ENCODE peak calls at places on chromosomes 1 and 21, in four cellular contexts. G, X, I and N are unnamed samples.

GRCh38 chr1:192958871-192959270 is 100.3 kb downstream of the UCHL5 start:
- DNase-seq in G (no peak), X (no peak), I (no peak), N (peak)

GRCh38 chr21:42199488-42200463 is 19.2 kb upstream of the ABCG1 start:
- DNase-seq in G (no peak), X (no peak), I (peak), N (peak)

GRCh38 chr1:55385402-55386018 is 170.3 kb upstream of the USP24 start:
- DNase-seq in G (no peak), X (no peak), I (no peak), N (no peak)

GRCh38 chr1:225757927-225758460 is 19.6 kb upstream of the SRP9 start:
- DNase-seq in G (no peak), X (no peak), I (no peak), N (no peak)

GRCh38 chr1:173175514-173176146 is 31.5 kb downstream of the TNFSF4 start:
- DNase-seq in G (no peak), X (no peak), I (no peak), N (peak)

GRCh38 chr1:31593770-31594632 is 17.7 kb downstream of the TINAGL1 start:
- DNase-seq in G (peak), X (peak), I (peak), N (peak)

GRCh38 chr1:1290238-1290731 is 10.0 kb downstream of the SCNN1D start:
- DNase-seq in G (no peak), X (peak), I (no peak), N (peak)

GRCh38 chr1:20080441-20081330 is 10.7 kb downstream of the PLA2G5 start:
- DNase-seq in G (no peak), X (no peak), I (no peak), N (no peak)

GRCh38 chr1:15201849-15202551 is 45.0 kb upstream of the FHAD1 start:
- DNase-seq in G (no peak), X (peak), I (no peak), N (no peak)

GRCh38 chr1:6859415-6860343 is 74.4 kb downstream of the CAMTA1 start:
- DNase-seq in G (no peak), X (no peak), I (peak), N (peak)

GRCh38 chr1:82838066-82838465 is 1037.3 kb downstream of the ADGRL2 start:
- DNase-seq in G (no peak), X (no peak), I (no peak), N (peak)

GRCh38 chr1:206466840-206467649 is 3.2 kb upstream of the IKBKE start:
- DNase-seq in G (no peak), X (no peak), I (no peak), N (no peak)

GRCh38 chr1:236502972-236503639 is 20.7 kb upstream of the LGALS8 start:
- DNase-seq in G (peak), X (peak), I (peak), N (peak)

GRCh38 chr21:46599251-46599572 is 5.7 kb downstream of the S100B start:
- DNase-seq in G (no peak), X (no peak), I (peak), N (peak)

GRCh38 chr1:171345536-171345935 is 31.6 kb downstream of the FMO4 start:
- DNase-seq in G (no peak), X (no peak), I (no peak), N (peak)

GRCh38 chr1:14516974-14517812 is 81.3 kb upstream of the KAZN start:
- DNase-seq in G (no peak), X (no peak), I (peak), N (peak)

GRCh38 chr1:2611034-2611501 is 21.7 kb downstream of the MMEL1 start:
- DNase-seq in G (peak), X (peak), I (no peak), N (peak)

GRCh38 chr1:53413175-53414001 is 45.8 kb upstream of the DMRTB1 start:
- DNase-seq in G (no peak), X (no peak), I (peak), N (peak)

GRCh38 chr1:5949761-5950100 is 42.5 kb downstream of the NPHP4 start:
- DNase-seq in G (no peak), X (no peak), I (no peak), N (no peak)

GRCh38 chr1:163082971-163083370 is 13.8 kb downstream of the RGS4 start:
- DNase-seq in G (no peak), X (no peak), I (no peak), N (peak)

GRCh38 chr1:110440877-110441276 is 10.1 kb upstream of the PROK1 start:
- DNase-seq in G (peak), X (no peak), I (no peak), N (peak)

GRCh38 chr1:117658676-117659075 is 52.8 kb downstream of the TENT5C start:
- DNase-seq in G (no peak), X (no peak), I (no peak), N (no peak)

GRCh38 chr1:198155253-198155652 is 1.5 kb upstream of the NEK7 start:
- DNase-seq in G (no peak), X (no peak), I (no peak), N (peak)

GRCh38 chr1:179053486-179053885 is 27.8 kb downstream of the FAM20B start:
- DNase-seq in G (no peak), X (no peak), I (no peak), N (no peak)

GRCh38 chr1:229003233-229004031 is 267.5 kb upstream of the RAB4A start:
- DNase-seq in G (no peak), X (no peak), I (no peak), N (no peak)

GRCh38 chr1:25619101-25619890 is 2.7 kb downstream of the MAN1C1 start:
- DNase-seq in G (no peak), X (peak), I (no peak), N (peak)

GRCh38 chr1:147843486-147843885 is 59.1 kb upstream of the GJA8 start:
- DNase-seq in G (no peak), X (no peak), I (no peak), N (no peak)

GRCh38 chr1:21818661-21819060 is 6.6 kb downstream of the LDLRAD2 start:
- DNase-seq in G (no peak), X (peak), I (no peak), N (peak)

GRCh38 chr1:175013445-175013844 is 9.8 kb downstream of the MRPS14 start:
- DNase-seq in G (no peak), X (no peak), I (no peak), N (no peak)

GRCh38 chr1:208107817-208108608 is 136.2 kb downstream of the PLXNA2 start:
- DNase-seq in G (peak), X (no peak), I (no peak), N (peak)

GRCh38 chr1:47424336-47424982 is 8.4 kb downstream of the FOXE3 start:
- DNase-seq in G (no peak), X (peak), I (no peak), N (peak)

GRCh38 chr1:64790965-64791487 is 46.2 kb downstream of the RAVER2 start:
- DNase-seq in G (no peak), X (no peak), I (no peak), N (peak)

GRCh38 chr1:209805875-209806760 is at the start of gene IRF6:
- DNase-seq in G (peak), X (peak), I (no peak), N (peak)

GRCh38 chr1:205285391-205286101 is 36.0 kb downstream of the NUAK2 start:
- DNase-seq in G (no peak), X (no peak), I (no peak), N (no peak)

GRCh38 chr1:170730443-170730842 is 66.5 kb downstream of the PRRX1 start:
- DNase-seq in G (no peak), X (no peak), I (no peak), N (no peak)

GRCh38 chr1:208149776-208150514 is 94.2 kb downstream of the PLXNA2 start:
- DNase-seq in G (no peak), X (peak), I (no peak), N (no peak)

GRCh38 chr1:234985007-234985370 is 143.6 kb downstream of the TOMM20 start:
- DNase-seq in G (no peak), X (no peak), I (no peak), N (no peak)

DNA sequence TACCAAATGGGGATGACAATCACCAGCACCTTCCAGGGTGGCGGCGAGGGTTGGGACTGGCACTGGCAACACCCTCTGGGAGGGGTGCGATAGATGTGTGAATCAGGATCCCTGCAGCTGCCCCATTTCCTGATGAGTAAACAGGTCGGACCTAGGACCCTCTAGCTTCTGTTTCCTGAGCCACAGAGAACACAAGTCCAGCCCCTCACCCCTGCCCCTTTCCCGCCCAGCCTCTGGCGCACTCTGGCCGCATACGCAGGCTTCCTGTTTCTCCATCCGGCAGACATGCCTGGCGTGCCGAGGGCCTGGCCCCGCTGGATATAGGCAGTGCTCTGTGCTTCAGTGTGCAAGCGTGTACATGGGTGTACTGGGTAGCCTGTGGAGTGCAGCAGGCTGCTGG is 4.6 kb downstream of the PEAR1 start:
- DNase-seq in G (no peak), X (no peak), I (peak), N (peak)
- H3K4me3 ChIP-seq in G (peak), X (no peak), I (peak), N (peak)

DNA sequence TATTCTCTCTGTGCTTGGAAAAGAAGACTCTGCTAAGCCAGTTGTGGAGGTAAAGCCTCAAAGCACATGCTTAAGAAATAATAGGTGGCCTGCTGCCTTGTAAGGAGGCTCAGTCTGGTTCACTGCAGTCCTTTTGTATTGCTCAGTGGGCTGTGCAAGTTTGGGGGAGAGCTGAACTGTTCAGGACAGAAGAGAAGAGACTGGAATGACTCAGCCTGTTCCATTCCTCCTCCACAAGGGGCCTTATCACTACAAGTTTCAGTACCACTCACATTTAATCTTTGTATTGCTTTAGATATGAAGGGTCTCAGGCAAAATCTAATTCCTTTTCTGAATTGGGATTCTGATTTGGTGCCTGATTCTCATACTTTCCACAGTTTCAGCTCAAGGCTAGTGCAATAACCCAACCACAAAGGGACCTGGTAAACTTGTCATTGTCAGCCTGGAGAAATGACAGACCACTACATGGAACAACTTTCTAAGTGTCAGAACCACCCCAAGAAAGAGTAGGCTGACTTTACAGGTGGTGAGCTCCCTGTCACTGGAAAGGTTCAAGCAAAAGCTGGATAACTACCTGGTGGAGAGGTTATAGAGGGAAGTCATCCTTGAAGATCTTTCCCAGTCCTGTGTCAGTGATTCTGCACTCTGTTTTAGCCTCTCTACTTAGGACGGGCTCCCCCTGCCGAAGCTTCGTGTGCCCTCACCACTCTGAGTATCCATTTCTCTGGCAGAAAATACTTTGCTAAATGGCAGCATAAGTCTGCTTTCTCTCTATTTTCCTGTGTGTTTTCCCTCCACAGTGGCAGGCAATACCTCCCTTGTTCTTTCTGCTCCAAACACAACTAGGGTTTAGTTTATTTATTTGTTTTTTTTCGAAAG is 162.9 kb upstream of the GJB5 start:
- DNase-seq in G (no peak), X (no peak), I (no peak), N (no peak)
- TF ChIP-seq CTCF in G (no peak), X (no peak), I (peak), N (no peak)

DNA sequence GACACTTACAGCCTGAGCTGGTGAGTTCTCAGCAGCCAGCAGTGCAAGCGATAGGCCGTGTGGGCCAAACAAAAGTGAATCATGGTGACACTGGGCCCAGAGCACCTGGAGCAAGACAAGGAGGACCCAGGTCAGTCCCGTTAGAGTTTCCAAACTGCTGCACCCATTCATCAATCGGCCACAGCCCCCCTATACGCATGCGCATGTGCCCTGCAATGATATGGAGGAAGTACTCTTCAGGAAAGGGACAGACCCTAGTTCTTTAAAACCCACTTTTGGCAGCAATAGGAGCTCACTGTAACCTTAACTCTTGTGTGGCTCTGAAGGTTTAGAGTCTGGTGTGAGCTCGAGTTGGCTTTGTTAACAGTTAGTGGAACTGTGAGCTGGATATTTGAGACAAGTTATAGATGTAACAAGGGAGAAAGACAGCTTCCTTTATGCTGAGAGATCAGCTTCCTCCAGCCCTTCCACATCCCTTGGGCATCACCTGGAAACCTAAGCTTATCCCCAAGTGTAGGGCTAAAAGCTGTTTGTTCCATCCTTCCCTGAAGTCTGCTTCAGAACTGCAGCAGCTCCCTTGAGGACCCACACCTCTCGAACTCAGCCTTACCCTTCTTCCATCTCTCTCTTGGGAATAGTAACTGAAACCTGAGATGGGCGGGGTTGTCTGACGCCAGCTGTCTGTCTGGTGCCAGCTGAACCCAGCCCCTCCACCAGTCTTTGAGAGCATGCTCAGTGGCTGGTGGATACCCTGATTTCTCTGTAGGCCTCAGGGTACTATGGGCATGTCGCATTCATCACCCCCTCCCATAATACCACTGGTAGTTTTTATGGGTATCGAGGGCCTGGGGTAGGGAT is 17.7 kb downstream of the NMNAT1 start:
- DNase-seq in G (no peak), X (no peak), I (no peak), N (peak)
- H3K4me3 ChIP-seq in G (no peak), X (no peak), I (no peak), N (no peak)

GRCh38 chr1:156359973-156360372 is 9.0 kb upstream of the RHBG start:
- DNase-seq in G (no peak), X (no peak), I (no peak), N (peak)
- TF ChIP-seq CTCF in G (no peak), X (no peak), I (peak), N (peak)

GRCh38 chr1:156692958-156693857 is 12.2 kb downstream of the CRABP2 start:
- DNase-seq in G (no peak), X (no peak), I (no peak), N (no peak)
- H3K4me3 ChIP-seq in G (no peak), X (no peak), I (no peak), N (no peak)

GRCh38 chr21:45288441-45288841 is 746 bp upstream of the POFUT2 start:
- DNase-seq in G (peak), X (no peak), I (no peak), N (no peak)

GRCh38 chr21:45290948-45291612 is 3.4 kb upstream of the POFUT2 start:
- DNase-seq in G (no peak), X (peak), I (no peak), N (peak)

GRCh38 chr21:45289134-45289533 is 1.4 kb upstream of the POFUT2 start:
- DNase-seq in G (no peak), X (no peak), I (no peak), N (no peak)

GRCh38 chr21:45291613-45292398 is 4.1 kb upstream of the POFUT2 start:
- DNase-seq in G (no peak), X (peak), I (no peak), N (no peak)

GRCh38 chr21:45289655-45290515 is 2.2 kb upstream of the POFUT2 start:
- DNase-seq in G (peak), X (no peak), I (no peak), N (peak)
- TF ChIP-seq CTCF in G (no peak), X (no peak), I (peak), N (peak)

GRCh38 chr1:245768596-245768995 is 613.8 kb downstream of the KIF26B start:
- DNase-seq in G (no peak), X (no peak), I (no peak), N (no peak)

GRCh38 chr1:245762396-245762910 is 607.7 kb downstream of the KIF26B start:
- DNase-seq in G (no peak), X (no peak), I (no peak), N (no peak)

GRCh38 chr1:245770191-245770590 is 615.4 kb downstream of the KIF26B start:
- DNase-seq in G (no peak), X (no peak), I (no peak), N (no peak)

GRCh38 chr1:245764040-245764439 is 609.3 kb downstream of the KIF26B start:
- DNase-seq in G (no peak), X (no peak), I (no peak), N (no peak)

GRCh38 chr1:245765241-245766000 is 610.6 kb downstream of the KIF26B start:
- DNase-seq in G (no peak), X (no peak), I (peak), N (peak)
- H3K4me3 ChIP-seq in G (no peak), X (no peak), I (no peak), N (no peak)

GRCh38 chr1:218262259-218262658 is 22.8 kb upstream of the RRP15 start:
- DNase-seq in G (no peak), X (no peak), I (no peak), N (no peak)

GRCh38 chr1:218257371-218257770 is 27.7 kb upstream of the RRP15 start:
- DNase-seq in G (no peak), X (no peak), I (no peak), N (no peak)

GRCh38 chr1:218257971-218258370 is 27.1 kb upstream of the RRP15 start:
- DNase-seq in G (no peak), X (no peak), I (no peak), N (no peak)

GRCh38 chr1:218259339-218259738 is 25.8 kb upstream of the RRP15 start:
- DNase-seq in G (no peak), X (no peak), I (no peak), N (no peak)

GRCh38 chr1:218259800-218260199 is 25.3 kb upstream of the RRP15 start:
- DNase-seq in G (no peak), X (no peak), I (no peak), N (peak)
- TF ChIP-seq CTCF in G (no peak), X (no peak), I (no peak), N (peak)

DNA sequence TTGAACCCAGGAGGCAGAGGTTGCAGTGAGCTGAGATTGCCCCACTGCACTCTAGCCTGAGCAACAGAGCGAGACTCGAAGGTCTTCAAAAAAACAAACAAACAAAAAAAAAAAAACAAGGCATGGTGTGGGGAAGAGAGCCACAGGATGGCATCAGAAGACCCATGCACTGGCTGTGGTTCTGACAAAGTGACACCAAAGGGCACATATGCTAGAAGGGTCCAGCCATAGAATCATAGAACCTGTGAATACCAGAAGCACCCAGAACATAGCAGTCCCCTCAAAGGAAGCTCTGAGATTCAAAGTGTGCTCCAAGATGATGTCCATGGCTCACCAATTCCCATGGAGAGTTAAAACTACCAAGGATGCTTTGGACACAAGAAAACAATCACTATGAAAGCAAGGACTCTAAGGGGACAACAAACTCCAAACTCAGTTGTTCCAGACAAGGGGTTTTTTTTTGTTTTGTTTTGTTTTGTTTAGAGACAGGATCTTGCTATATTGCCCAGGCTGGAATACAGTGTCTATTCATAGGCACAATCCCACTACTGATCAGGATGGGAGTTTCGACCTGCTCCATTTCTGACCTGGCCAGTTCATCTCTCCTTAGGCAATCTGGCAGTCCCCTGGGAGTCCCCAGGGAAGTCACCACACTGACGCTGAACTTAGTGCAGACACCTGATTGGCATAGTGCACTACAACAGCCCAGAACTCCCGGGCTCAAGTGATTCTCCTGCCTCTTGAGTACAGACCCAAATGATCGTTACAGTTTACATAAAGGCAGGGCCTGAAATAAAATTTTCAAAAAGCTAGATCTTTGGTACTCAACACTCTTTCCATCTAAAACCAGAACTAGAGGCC is 56.4 kb downstream of the TGFBR3 start:
- DNase-seq in G (no peak), X (no peak), I (no peak), N (no peak)
- H3K4me3 ChIP-seq in G (no peak), X (no peak), I (no peak), N (no peak)